ENCODE peak calls at places on chromosomes 16 and 17, in six cellular contexts. One of them, this sample, is unnamed.
A peak's percentile ranks its signal among the peaks of the same experiment; 100 is the strongest.

GRCh38 chr17:77372444-77373297 is 231.9 kb downstream of the SEC14L1 start:
- DNase-seq in pancreas: peak; percentile 45
- DNase-seq in AG04450: peak; percentile 69
- DNase-seq in activated CD8-positive, alpha-beta memory T cell treated with anti-CD3 and anti-CD28 coated beads for 1 hour: peak; percentile 45
- DNase-seq in NCI-H1092: peak; percentile 27
- DNase-seq in lung: peak; percentile 74
- DNase-seq in this sample: no peak

GRCh38 chr17:8711291-8711690 is 33.3 kb downstream of the CCDC42 start:
- DNase-seq in lung: no peak
- DNase-seq in AG04450: no peak
- DNase-seq in activated CD8-positive, alpha-beta memory T cell treated with anti-CD3 and anti-CD28 coated beads for 1 hour: no peak
- DNase-seq in pancreas: no peak
- DNase-seq in NCI-H1092: no peak
- DNase-seq in this sample: no peak

GRCh38 chr16:32116080-32116479 is 137.0 kb upstream of the TP53TG3D start:
- DNase-seq in NCI-H1092: no peak
- DNase-seq in pancreas: no peak
- DNase-seq in lung: no peak
- DNase-seq in AG04450: no peak
- DNase-seq in activated CD8-positive, alpha-beta memory T cell treated with anti-CD3 and anti-CD28 coated beads for 1 hour: no peak
- DNase-seq in this sample: no peak

GRCh38 chr16:77300232-77300631 is 101.0 kb downstream of the SYCE1L start:
- DNase-seq in pancreas: no peak
- DNase-seq in NCI-H1092: no peak
- DNase-seq in activated CD8-positive, alpha-beta memory T cell treated with anti-CD3 and anti-CD28 coated beads for 1 hour: no peak
- DNase-seq in lung: no peak
- DNase-seq in AG04450: no peak
- DNase-seq in this sample: no peak

GRCh38 chr16:30949655-30950515 is 1.0 kb downstream of the ORAI3 start:
- DNase-seq in activated CD8-positive, alpha-beta memory T cell treated with anti-CD3 and anti-CD28 coated beads for 1 hour: no peak
- DNase-seq in pancreas: peak; percentile 68
- DNase-seq in lung: peak; percentile 80
- DNase-seq in NCI-H1092: no peak
- DNase-seq in AG04450: no peak
- DNase-seq in this sample: peak; percentile 73

GRCh38 chr16:27268376-27269299 is at the start of gene NSMCE1:
- DNase-seq in NCI-H1092: peak; percentile 97
- DNase-seq in activated CD8-positive, alpha-beta memory T cell treated with anti-CD3 and anti-CD28 coated beads for 1 hour: peak; percentile 95
- DNase-seq in AG04450: peak; percentile 87
- DNase-seq in pancreas: peak; percentile 96
- DNase-seq in lung: peak; percentile 98
- DNase-seq in this sample: peak; percentile 66

GRCh38 chr16:2663553-2664521 is 18.5 kb upstream of the KCTD5 start:
- DNase-seq in NCI-H1092: no peak
- DNase-seq in pancreas: no peak
- DNase-seq in AG04450: no peak
- DNase-seq in activated CD8-positive, alpha-beta memory T cell treated with anti-CD3 and anti-CD28 coated beads for 1 hour: no peak
- DNase-seq in lung: no peak
- DNase-seq in this sample: no peak

GRCh38 chr17:10790491-10791401 is 13.2 kb downstream of the TMEM238L start:
- DNase-seq in AG04450: no peak
- DNase-seq in lung: no peak
- DNase-seq in activated CD8-positive, alpha-beta memory T cell treated with anti-CD3 and anti-CD28 coated beads for 1 hour: no peak
- DNase-seq in NCI-H1092: no peak
- DNase-seq in pancreas: peak; percentile 37
- DNase-seq in this sample: no peak

GRCh38 chr17:78805301-78805700 is 23.2 kb upstream of the CYTH1 start:
- DNase-seq in activated CD8-positive, alpha-beta memory T cell treated with anti-CD3 and anti-CD28 coated beads for 1 hour: no peak
- DNase-seq in pancreas: no peak
- DNase-seq in NCI-H1092: no peak
- DNase-seq in lung: no peak
- DNase-seq in AG04450: no peak
- DNase-seq in this sample: no peak

GRCh38 chr16:86952769-86953168 is 364.4 kb downstream of the C16orf95 start:
- DNase-seq in pancreas: no peak
- DNase-seq in NCI-H1092: no peak
- DNase-seq in lung: no peak
- DNase-seq in AG04450: no peak
- DNase-seq in activated CD8-positive, alpha-beta memory T cell treated with anti-CD3 and anti-CD28 coated beads for 1 hour: no peak
- DNase-seq in this sample: no peak

GRCh38 chr17:41015473-41015872 is 6.5 kb upstream of the KRTAP3-1 start:
- DNase-seq in activated CD8-positive, alpha-beta memory T cell treated with anti-CD3 and anti-CD28 coated beads for 1 hour: no peak
- DNase-seq in pancreas: no peak
- DNase-seq in lung: no peak
- DNase-seq in AG04450: no peak
- DNase-seq in NCI-H1092: no peak
- DNase-seq in this sample: no peak

This sample was measured in BJ.